ENCODE peak calls at places on chromosomes 11 and 22, in eight cellular contexts. W is lower leg skin, R is fibroblast of lung, X is IMR-90, D is HepG2, F is foreskin fibroblast, O is neural progenitor cell, U is colonic mucosa. N is an unnamed sample.

GRCh38 chr22:44550666-44551491 is 52.8 kb upstream of the RTL6 start:
- DNase-seq in W (no peak), R (peak), X (peak), D (no peak), F (peak), O (no peak), U (peak), N (peak)

GRCh38 chr22:40533712-40534378 is 102.7 kb downstream of the MRTFA start:
- DNase-seq in W (no peak), R (peak), X (peak), D (no peak), F (peak), O (peak), U (no peak), N (no peak)

GRCh38 chr11:3119141-3119821 is 45.8 kb downstream of the OSBPL5 start:
- DNase-seq in W (no peak), R (no peak), X (no peak), D (no peak), F (no peak), O (no peak), U (no peak), N (no peak)

GRCh38 chr11:130553306-130553705 is 104.9 kb downstream of the ADAMTS15 start:
- DNase-seq in W (no peak), R (peak), X (peak), D (no peak), F (peak), O (no peak), U (no peak), N (peak)

GRCh38 chr11:55357560-55358184 is 10.1 kb upstream of the OR4A15 start:
- DNase-seq in W (no peak), R (no peak), X (no peak), D (no peak), F (no peak), O (no peak), U (no peak), N (no peak)

GRCh38 chr11:62680825-62681240 is 2.0 kb upstream of the UBXN1 start:
- DNase-seq in W (peak), R (peak), X (peak), D (peak), F (peak), O (peak), U (peak), N (no peak)

GRCh38 chr11:90747057-90747456 is 524.2 kb upstream of the CHORDC1 start:
- DNase-seq in W (no peak), R (no peak), X (no peak), D (no peak), F (no peak), O (no peak), U (no peak), N (no peak)

GRCh38 chr11:7307836-7308235 is 56.1 kb downstream of the SYT9 start:
- DNase-seq in W (no peak), R (no peak), X (no peak), D (no peak), F (no peak), O (no peak), U (no peak), N (no peak)

GRCh38 chr11:12889243-12889642 is 119.9 kb upstream of the RASSF10 start:
- DNase-seq in W (no peak), R (peak), X (peak), D (no peak), F (peak), O (no peak), U (no peak), N (peak)

GRCh38 chr22:26330971-26331625 is 98.0 kb upstream of the ASPHD2 start:
- DNase-seq in W (peak), R (peak), X (peak), D (peak), F (peak), O (peak), U (peak), N (no peak)

DNA sequence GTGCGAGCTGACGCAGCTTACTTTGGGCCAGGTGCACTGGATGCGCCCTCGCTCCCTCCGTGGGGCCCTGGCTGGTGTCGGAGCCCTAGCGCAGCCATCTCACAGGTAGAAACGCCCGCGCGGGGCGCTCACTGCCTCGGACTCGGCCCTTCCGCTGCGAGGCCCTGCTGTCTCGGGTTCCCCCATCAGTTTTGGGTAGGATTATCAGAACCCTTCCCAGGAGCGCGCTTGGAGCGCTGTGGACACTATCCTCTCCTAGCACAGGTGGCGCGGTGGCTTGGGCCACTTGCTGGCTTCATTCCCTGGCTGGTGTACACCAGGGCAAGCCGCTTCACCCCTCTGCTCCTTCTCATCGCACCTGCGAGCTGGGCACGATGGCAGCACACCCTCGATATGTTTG is 35.7 kb upstream of the B3GAT1 start:
- DNase-seq in W (no peak), R (no peak), X (no peak), D (no peak), F (no peak), O (no peak), U (no peak), N (no peak)
- H3K4me3 ChIP-seq in W (no peak), R (no peak), X (no peak), D (no peak), F (no peak), O (no peak), U (no peak), N (no peak)

GRCh38 chr11:132994038-132994502 is 538.2 kb downstream of the OPCML start:
- DNase-seq in W (no peak), R (peak), X (no peak), D (no peak), F (no peak), O (peak), U (no peak), N (no peak)
- TF ChIP-seq CTCF in W (no peak), R (no peak), X (no peak), D (no peak), F (no peak), O (no peak), U (no peak), N (no peak)

DNA sequence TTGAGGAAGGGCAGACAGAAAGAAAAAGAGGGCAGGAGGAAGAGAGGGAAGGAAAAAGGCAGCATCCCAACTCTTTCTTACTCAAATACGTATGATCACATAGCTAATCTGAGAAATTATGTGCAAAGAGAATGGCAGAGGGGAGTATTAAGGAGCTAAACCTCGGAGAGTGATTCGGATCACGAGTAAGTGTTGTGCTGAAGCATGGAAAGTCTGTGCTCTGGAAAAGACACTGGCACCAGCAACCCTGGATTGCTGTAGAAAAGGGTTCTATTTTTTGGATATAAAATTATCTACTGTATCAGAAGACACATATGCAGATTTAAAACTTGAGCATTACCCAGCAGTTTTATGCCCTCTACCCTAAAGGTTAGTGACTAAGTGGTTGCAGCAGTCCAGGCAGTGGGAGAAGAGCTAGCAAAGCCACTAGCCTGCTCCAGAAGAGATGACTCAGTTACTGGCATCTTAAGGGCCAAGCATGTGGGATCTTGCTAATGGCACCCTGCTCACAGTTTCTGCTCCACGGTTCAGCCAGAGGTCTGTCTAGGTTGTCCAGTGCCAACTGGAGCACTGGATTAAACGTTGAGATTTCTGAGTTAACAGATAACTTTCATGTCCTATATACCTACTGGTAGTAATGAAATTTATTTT is 151.7 kb downstream of the SWAP70 start:
- DNase-seq in W (peak), R (peak), X (peak), D (no peak), F (peak), O (no peak), U (no peak), N (no peak)
- H3K4me3 ChIP-seq in W (no peak), R (no peak), X (no peak), D (no peak), F (no peak), O (no peak), U (no peak), N (no peak)

GRCh38 chr11:120182357-120182756 is 28.5 kb upstream of the OAF start:
- DNase-seq in W (peak), R (no peak), X (no peak), D (no peak), F (no peak), O (peak), U (peak), N (no peak)
- TF ChIP-seq CTCF in W (no peak), R (no peak), X (no peak), D (no peak), F (no peak), O (no peak), U (no peak), N (no peak)

DNA sequence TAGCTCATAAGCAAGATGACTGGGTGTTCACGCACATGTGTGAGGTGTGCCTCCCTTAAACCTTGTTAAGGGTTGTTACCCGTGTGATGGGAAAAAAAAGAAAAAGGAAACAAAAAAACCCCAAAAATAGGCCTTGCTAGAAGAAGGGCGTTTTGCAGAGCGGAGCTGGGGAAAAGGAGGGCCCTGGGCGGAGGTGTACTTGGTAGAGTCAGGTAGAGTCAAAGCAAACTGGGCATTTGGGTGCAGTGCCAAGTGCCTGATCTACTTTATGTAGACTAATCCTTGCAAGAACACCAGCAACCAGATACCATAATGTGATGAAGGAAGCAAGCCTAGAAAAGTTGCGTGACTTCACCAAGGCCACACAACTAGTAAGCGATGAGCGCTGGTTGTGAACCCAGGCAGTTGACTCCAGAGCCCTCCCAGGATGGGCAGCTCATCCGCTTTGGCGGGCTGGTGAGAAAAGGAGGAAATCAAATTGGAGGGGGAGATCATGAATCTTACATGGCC is 1.2 kb upstream of the TIRAP start:
- DNase-seq in W (no peak), R (no peak), X (no peak), D (no peak), F (no peak), O (no peak), U (no peak), N (no peak)
- H3K4me3 ChIP-seq in W (no peak), R (no peak), X (no peak), D (peak), F (no peak), O (peak), U (no peak), N (no peak)

GRCh38 chr11:95975343-95975742 is 51.4 kb upstream of the MTMR2 start:
- DNase-seq in W (no peak), R (no peak), X (no peak), D (no peak), F (no peak), O (no peak), U (no peak), N (no peak)
- TF ChIP-seq CTCF in W (no peak), R (no peak), X (no peak), D (no peak), F (no peak), O (no peak), U (no peak), N (no peak)

GRCh38 chr11:117856892-117857291 is 19.6 kb downstream of the FXYD6 start:
- DNase-seq in W (no peak), R (no peak), X (no peak), D (no peak), F (no peak), O (no peak), U (no peak), N (no peak)
- H3K4me3 ChIP-seq in W (no peak), R (no peak), X (no peak), D (no peak), F (no peak), O (no peak), U (no peak), N (no peak)

GRCh38 chr11:35259529-35259928 is 120.6 kb downstream of the CD44 start:
- DNase-seq in W (no peak), R (no peak), X (no peak), D (no peak), F (no peak), O (no peak), U (no peak), N (no peak)

GRCh38 chr11:35255514-35255913 is 116.5 kb downstream of the CD44 start:
- DNase-seq in W (no peak), R (no peak), X (no peak), D (no peak), F (no peak), O (no peak), U (no peak), N (no peak)

GRCh38 chr11:35256296-35256695 is 117.3 kb downstream of the CD44 start:
- DNase-seq in W (no peak), R (no peak), X (no peak), D (no peak), F (no peak), O (no peak), U (no peak), N (no peak)

GRCh38 chr11:35260342-35260985 is 121.5 kb downstream of the CD44 start:
- DNase-seq in W (no peak), R (peak), X (peak), D (no peak), F (peak), O (no peak), U (no peak), N (peak)

DNA sequence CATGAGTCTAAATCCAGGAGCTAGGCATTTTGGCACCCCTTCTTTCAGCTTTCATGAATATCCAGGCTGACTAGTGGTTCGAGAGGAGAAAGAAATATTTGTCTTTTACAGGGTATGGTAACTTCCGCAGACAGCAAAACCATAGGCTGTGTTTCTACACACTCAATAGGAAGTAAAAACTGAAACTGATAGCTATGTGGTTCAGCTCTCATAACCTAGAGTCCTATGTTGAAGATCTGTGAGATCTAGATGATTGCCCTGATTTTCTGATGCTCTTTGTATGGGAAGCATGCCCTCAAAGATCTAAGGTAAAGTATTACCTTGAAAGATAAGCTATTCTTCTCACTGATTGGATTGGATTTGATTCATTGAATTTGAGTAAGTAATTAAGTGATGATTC is 118.3 kb downstream of the CD44 start:
- DNase-seq in W (no peak), R (no peak), X (no peak), D (no peak), F (no peak), O (no peak), U (no peak), N (no peak)
- TF ChIP-seq CTCF in W (no peak), R (no peak), X (no peak), D (no peak), F (no peak), O (no peak), U (no peak), N (no peak)